ENCODE peak calls at places on chromosome 2, in eight cellular contexts. T is CD8-positive, alpha-beta T cell; Z is mammary epithelial cell; S is cardiac muscle cell; Q is ascending aorta; E is heart right ventricle; U is psoas muscle; F is lung. R is an unnamed sample. For H3K4me1, the result is how much of the 10 kb centered on the place peaks cover.

GRCh38 chr2:160087854-160088745 is 25.7 kb upstream of the PLA2R1 start:
- DNase-seq in T (no peak), Z (peak), S (no peak), Q (no peak), E (no peak), U (no peak), F (no peak), R (no peak)

GRCh38 chr2:134466141-134466540 is 212.3 kb downstream of the MGAT5 start:
- DNase-seq in T (no peak), Z (peak), S (peak), Q (no peak), E (no peak), U (no peak), F (no peak), R (peak)

GRCh38 chr2:191401287-191401686 is 156.1 kb downstream of the MYO1B start:
- DNase-seq in T (no peak), Z (no peak), S (peak), Q (no peak), E (no peak), U (no peak), F (no peak), R (peak)

GRCh38 chr2:203225423-203226039 is 13.3 kb upstream of the CYP20A1 start:
- DNase-seq in T (peak), Z (peak), S (peak), Q (no peak), E (no peak), U (no peak), F (no peak), R (peak)

GRCh38 chr2:236965021-236965840 is 120.5 kb upstream of the COPS8 start:
- DNase-seq in T (no peak), Z (peak), S (no peak), Q (no peak), E (no peak), U (no peak), F (no peak), R (no peak)

GRCh38 chr2:624551-625347 is 52.5 kb downstream of the TMEM18 start:
- DNase-seq in T (no peak), Z (no peak), S (no peak), Q (no peak), E (no peak), U (no peak), F (no peak), R (no peak)

GRCh38 chr2:26731714-26732113 is 32.4 kb upstream of the SLC35F6 start:
- DNase-seq in T (no peak), Z (no peak), S (no peak), Q (no peak), E (no peak), U (no peak), F (no peak), R (no peak)

GRCh38 chr2:55431982-55432627 is 12.4 kb upstream of the CCDC88A start:
- DNase-seq in T (no peak), Z (peak), S (no peak), Q (no peak), E (no peak), U (no peak), F (no peak), R (no peak)

GRCh38 chr2:37855283-37856041 is 69.6 kb upstream of the RMDN2 start:
- DNase-seq in T (no peak), Z (no peak), S (no peak), Q (no peak), E (peak), U (peak), F (peak), R (no peak)

GRCh38 chr2:218386505-218387368 is 4.7 kb downstream of the SLC11A1 start:
- DNase-seq in T (no peak), Z (no peak), S (no peak), Q (no peak), E (no peak), U (no peak), F (no peak), R (no peak)
- H3K4me3 ChIP-seq in T (no peak), Z (no peak), S (no peak), Q (peak), E (peak), U (no peak), F (no peak), R (no peak)

DNA sequence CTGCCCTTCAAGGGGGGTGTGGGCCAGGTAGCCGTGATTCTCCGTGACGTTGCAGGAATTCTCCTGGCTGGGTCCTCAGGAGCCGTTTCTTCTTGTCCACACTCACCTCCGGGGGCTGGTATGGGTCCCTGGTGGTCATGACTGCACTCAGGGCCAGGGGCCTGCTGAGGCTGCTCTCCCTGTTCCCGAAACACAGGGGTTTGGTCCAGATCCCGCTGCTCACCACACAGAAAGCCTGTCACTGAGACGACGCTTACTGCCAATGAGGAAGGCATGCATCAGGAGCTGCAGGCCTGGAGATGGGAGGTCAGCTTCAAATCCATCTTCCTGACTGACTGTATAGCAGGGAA is 160.7 kb downstream of the RTP5 start:
- DNase-seq in T (no peak), Z (no peak), S (no peak), Q (no peak), E (no peak), U (no peak), F (no peak), R (no peak)
- TF ChIP-seq CTCF in T (no peak), Z (no peak), S (no peak), Q (no peak), E (no peak), U (no peak), F (no peak), R (no peak)

DNA sequence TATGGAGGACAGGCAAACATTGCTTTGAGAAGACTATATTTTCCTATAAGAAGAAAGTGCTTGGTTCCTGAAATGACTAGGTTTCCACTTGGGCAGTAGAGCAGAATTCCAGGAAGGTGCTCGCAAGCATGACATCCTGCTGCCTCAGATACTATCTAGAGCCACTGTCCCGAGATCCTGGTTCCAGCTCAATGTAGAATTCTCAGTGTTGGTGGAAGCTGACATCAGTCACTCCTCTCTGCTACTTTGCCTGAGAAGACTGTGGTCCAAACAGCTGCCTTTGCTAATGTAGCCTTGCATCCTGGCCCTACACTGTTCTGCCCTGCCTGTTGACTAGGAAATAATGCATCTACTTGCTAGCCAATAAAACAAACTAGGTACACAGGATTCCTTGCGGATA is 50.0 kb upstream of the ITGA6 start:
- DNase-seq in T (no peak), Z (no peak), S (no peak), Q (no peak), E (no peak), U (no peak), F (no peak), R (no peak)
- H3K4me1 ChIP-seq in T (under half), Z (under half), S (under half), Q (under half), E (under half), U (under half), F (under half), R (under half)

GRCh38 chr2:201496785-201497184 is 45.2 kb downstream of the STRADB start:
- DNase-seq in T (no peak), Z (no peak), S (no peak), Q (no peak), E (no peak), U (no peak), F (no peak), R (no peak)
- H3K4me3 ChIP-seq in T (no peak), Z (no peak), S (no peak), Q (no peak), E (no peak), U (no peak), F (no peak), R (no peak)

GRCh38 chr2:149648282-149649030 is 60.9 kb upstream of the MMADHC start:
- DNase-seq in T (no peak), Z (peak), S (no peak), Q (no peak), E (peak), U (peak), F (peak), R (peak)
- TF ChIP-seq CTCF in T (no peak), Z (no peak), S (no peak), Q (no peak), E (no peak), U (no peak), F (no peak), R (no peak)

GRCh38 chr2:71878626-71879508 is 268.8 kb downstream of the CYP26B1 start:
- DNase-seq in T (no peak), Z (no peak), S (no peak), Q (no peak), E (no peak), U (no peak), F (no peak), R (no peak)

GRCh38 chr2:71877636-71878035 is 270.0 kb downstream of the CYP26B1 start:
- DNase-seq in T (no peak), Z (no peak), S (no peak), Q (no peak), E (no peak), U (no peak), F (no peak), R (no peak)

GRCh38 chr2:71880846-71881610 is 266.6 kb downstream of the CYP26B1 start:
- DNase-seq in T (no peak), Z (peak), S (no peak), Q (peak), E (no peak), U (peak), F (peak), R (no peak)

GRCh38 chr2:71880287-71880686 is 267.4 kb downstream of the CYP26B1 start:
- DNase-seq in T (no peak), Z (no peak), S (no peak), Q (no peak), E (no peak), U (no peak), F (no peak), R (no peak)

GRCh38 chr2:71879509-71880184 is 268.0 kb downstream of the CYP26B1 start:
- DNase-seq in T (no peak), Z (no peak), S (no peak), Q (no peak), E (no peak), U (peak), F (no peak), R (no peak)
- H3K4me1 ChIP-seq in T (under half), Z (under half), S (under half), Q (under half), E (under half), U (under half), F (under half), R (under half)

GRCh38 chr2:156333274-156333950 is 891 bp upstream of the NR4A2 start:
- DNase-seq in T (no peak), Z (peak), S (no peak), Q (no peak), E (no peak), U (no peak), F (no peak), R (no peak)
- H3K4me3 ChIP-seq in T (peak), Z (peak), S (peak), Q (peak), E (peak), U (peak), F (peak), R (peak)

DNA sequence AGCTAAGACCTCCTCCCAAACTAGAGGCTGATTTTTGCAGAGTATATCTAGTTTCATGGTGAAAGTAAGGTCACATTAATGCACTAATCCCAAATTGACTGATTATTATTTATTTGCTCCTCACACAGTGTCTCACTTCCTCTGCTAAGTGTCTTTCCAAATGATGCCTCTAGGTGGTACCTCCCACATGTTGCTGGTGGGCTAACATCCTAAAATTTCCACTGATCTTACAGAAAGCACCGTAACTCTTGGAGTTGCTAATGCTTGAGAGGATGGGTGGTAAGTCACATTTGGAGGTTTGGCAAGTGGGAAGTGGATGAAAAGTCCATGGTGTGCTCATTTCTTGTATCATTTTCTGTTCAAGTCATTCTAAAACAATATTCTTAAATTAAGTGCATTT is 428.7 kb upstream of the GYPC start:
- DNase-seq in T (no peak), Z (no peak), S (no peak), Q (no peak), E (no peak), U (no peak), F (no peak), R (no peak)
- TF ChIP-seq CTCF in T (no peak), Z (no peak), S (peak), Q (no peak), E (peak), U (no peak), F (no peak), R (peak)